ENCODE peak calls at places on chromosome 9, in four cellular contexts. K, C, S and Z are unnamed samples. For H3K27me3 and H3K4me1, the result is how much of the 10 kb centered on the place peaks cover.

GRCh38 chr9:124215551-124215910 is 42.2 kb upstream of the NEK6 start:
- DNase-seq in C (no peak), K (no peak), S (no peak), Z (no peak)

GRCh38 chr9:35564658-35565061 is 40.4 kb upstream of the TESK1 start:
- DNase-seq in C (no peak), K (peak), S (peak), Z (peak)

GRCh38 chr9:130073373-130073772 is 19.7 kb downstream of the GPR107 start:
- DNase-seq in C (no peak), S (no peak), K (no peak), Z (no peak)

GRCh38 chr9:130430232-130430631 is 14.5 kb upstream of the ASS1 start:
- DNase-seq in K (no peak), C (no peak), S (no peak), Z (no peak)

GRCh38 chr9:28105001-28105400 is 531.7 kb upstream of the C9orf72 start:
- DNase-seq in S (no peak), K (no peak), C (no peak), Z (no peak)

GRCh38 chr9:114513050-114513951 is 8.0 kb upstream of the WHRN start:
- DNase-seq in K (no peak), S (no peak), C (no peak), Z (no peak)

GRCh38 chr9:120931278-120932085 is 4.9 kb upstream of the TRAF1 start:
- DNase-seq in S (peak), K (peak), C (peak), Z (no peak)

GRCh38 chr9:19232830-19233194 is 2.3 kb downstream of the DENND4C start:
- DNase-seq in C (no peak), K (no peak), S (no peak), Z (no peak)

GRCh38 chr9:135272608-135273007 is 185.1 kb downstream of the OLFM1 start:
- DNase-seq in K (no peak), C (no peak), S (no peak), Z (no peak)

GRCh38 chr9:135273077-135273476 is 185.6 kb downstream of the OLFM1 start:
- DNase-seq in C (no peak), K (no peak), S (no peak), Z (no peak)

GRCh38 chr9:135275926-135276289 is 188.4 kb downstream of the OLFM1 start:
- DNase-seq in S (no peak), C (no peak), K (no peak), Z (no peak)

GRCh38 chr9:135277219-135278201 is 190.0 kb downstream of the OLFM1 start:
- DNase-seq in K (no peak), S (no peak), C (no peak), Z (no peak)

DNA sequence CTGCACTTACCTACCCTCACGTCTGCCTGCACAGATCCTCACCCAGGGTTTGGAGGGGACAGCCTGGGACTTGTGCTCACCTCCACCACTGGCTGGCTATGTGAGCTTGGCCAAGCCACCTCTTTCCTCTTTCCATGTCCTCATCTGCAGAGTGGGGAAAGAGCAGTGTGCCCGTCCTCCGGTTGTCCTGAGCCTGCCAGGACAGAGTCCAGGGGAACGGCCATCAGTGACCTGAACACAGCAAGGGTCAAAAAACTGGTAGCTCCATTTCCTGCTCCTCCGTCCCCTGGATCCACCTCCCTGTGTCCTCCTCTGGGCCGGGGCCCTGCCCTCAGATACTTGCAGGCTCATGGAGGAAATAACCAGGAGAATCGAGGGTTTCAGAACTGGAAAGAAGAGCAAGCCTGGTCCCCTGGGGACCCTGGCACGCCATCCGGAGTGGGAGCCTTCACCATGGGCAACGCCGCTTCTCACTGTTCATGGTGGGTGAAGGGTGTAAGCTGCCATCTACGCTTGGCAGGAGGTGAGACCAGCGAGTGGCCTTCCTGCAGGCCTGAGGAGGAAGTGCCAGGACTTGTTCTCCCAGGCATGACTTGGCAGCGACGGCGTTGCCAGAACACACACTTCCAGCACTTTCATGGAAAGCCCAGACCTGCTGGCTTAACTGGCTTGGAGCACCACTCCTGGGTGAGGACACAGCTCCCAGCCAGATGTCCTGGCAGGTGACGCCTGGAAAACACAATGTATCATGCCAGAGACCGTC is 187.9 kb downstream of the OLFM1 start:
- DNase-seq in C (no peak), K (no peak), S (no peak), Z (no peak)
- H3K27me3 ChIP-seq in C (under half), K (under half), S (under half), Z (half or more)

GRCh38 chr9:113503131-113503541 is 39.6 kb downstream of the RGS3 start:
- DNase-seq in S (no peak), C (no peak), K (no peak), Z (no peak)
- H3K4me1 ChIP-seq in S (under half), C (under half), K (under half), Z (under half)

GRCh38 chr9:15696979-15697378 is 144.1 kb downstream of the CCDC171 start:
- DNase-seq in K (no peak), C (no peak), S (no peak), Z (no peak)
- TF ChIP-seq CTCF in K (no peak), C (no peak), S (no peak), Z (no peak)

GRCh38 chr9:135782946-135783345 is 81.0 kb downstream of the KCNT1 start:
- DNase-seq in K (no peak), C (no peak), S (no peak), Z (no peak)
- H3K27me3 ChIP-seq in K (under half), C (under half), S (under half), Z (under half)